ENCODE peak calls at places on chromosomes 3 and 15, in seven cellular contexts. M is amygdala; Q is activated T-helper 1 cell treated with anti-CD3 and anti-CD28 coated beads, Interleukin-2, amount 50 U/mL, for 16 hours; Y is NCI-H2081; R is RCC 7860; W is stimulated activated CD8-positive, alpha-beta memory T cell treated with anti-CD3 and anti-CD28 coated beads, Interleukin-4, amount 100 ng/mL, for 48 hours; P is neural crest cell. T is an unnamed sample.

GRCh38 chr3:25037049-25037547 is 391.0 kb upstream of the RARB start:
- DNase-seq in M (no peak), Q (no peak), Y (no peak), R (no peak), W (no peak), P (no peak), T (no peak)

GRCh38 chr3:9912294-9912935 is 4.5 kb upstream of the IL17RC start:
- DNase-seq in M (no peak), Q (no peak), Y (no peak), R (peak; percentile 78), W (no peak), P (no peak), T (no peak)

GRCh38 chr15:64693134-64693533 is 82.3 kb downstream of the RBPMS2 start:
- DNase-seq in M (no peak), Q (no peak), Y (peak; percentile 46), R (peak; percentile 41), W (no peak), P (no peak), T (no peak)

GRCh38 chr15:90558182-90558581 is 28.5 kb downstream of the CRTC3 start:
- DNase-seq in M (no peak), Q (no peak), Y (no peak), R (no peak), W (no peak), P (no peak), T (no peak)

GRCh38 chr3:113070226-113071220 is 79.7 kb downstream of the GTPBP8 start:
- DNase-seq in M (no peak), Q (no peak), Y (no peak), R (peak; percentile 75), W (no peak), P (no peak), T (no peak)

GRCh38 chr15:41695750-41696436 is 35.7 kb downstream of the MGA start:
- DNase-seq in M (no peak), Q (no peak), Y (no peak), R (peak; percentile 27), W (peak; percentile 37), P (no peak), T (peak; percentile 81)

GRCh38 chr3:5317572-5317971 is 130.1 kb downstream of the EDEM1 start:
- DNase-seq in M (no peak), Q (no peak), Y (no peak), R (no peak), W (no peak), P (no peak), T (no peak)

GRCh38 chr15:39720721-39721611 is 61.7 kb downstream of the FSIP1 start:
- DNase-seq in M (no peak), Q (no peak), Y (no peak), R (peak; percentile 45), W (no peak), P (no peak), T (no peak)

GRCh38 chr15:100890850-100891249 is 11.2 kb downstream of the ALDH1A3 start:
- DNase-seq in M (no peak), Q (no peak), Y (no peak), R (no peak), W (no peak), P (no peak), T (no peak)

GRCh38 chr3:52742418-52743041 is 28.2 kb downstream of the NEK4 start:
- DNase-seq in M (no peak), Q (no peak), Y (no peak), R (peak; percentile 25), W (no peak), P (no peak), T (peak; percentile 48)

T was measured in OCI-LY7.